ENCODE peak calls at places on chromosomes 5 and 9, in ten cellular contexts. E is SK-N-SH; L is uterus; D is CD8-positive, alpha-beta T cell; A is progenitor cell of endocrine pancreas; B is upper lobe of left lung; W is GM12878; I is activated CD8-positive, alpha-beta T cell treated with anti-CD3 and anti-CD28 coated beads for 36 hours; G is lung; X is foreskin fibroblast. K is an unnamed sample.

GRCh38 chr9:18632624-18633407 is 158.9 kb downstream of the ADAMTSL1 start:
- DNase-seq in E (no peak), L (peak), D (no peak), A (no peak), B (no peak), W (no peak), I (no peak), G (no peak), X (peak), K (no peak)

GRCh38 chr5:9337908-9338307 is 208.0 kb downstream of the SEMA5A start:
- DNase-seq in E (no peak), L (no peak), D (no peak), A (no peak), B (no peak), W (no peak), I (no peak), G (no peak), X (peak), K (no peak)

GRCh38 chr9:98124637-98125426 is 5.8 kb upstream of the TRIM14 start:
- DNase-seq in E (no peak), L (no peak), D (no peak), A (no peak), B (no peak), W (no peak), I (no peak), G (no peak), X (no peak), K (no peak)

GRCh38 chr5:158691576-158691975 is 408.1 kb downstream of the EBF1 start:
- DNase-seq in E (no peak), L (no peak), D (no peak), A (no peak), B (no peak), W (no peak), I (no peak), G (no peak), X (peak), K (no peak)

GRCh38 chr5:139787568-139788293 is 7.9 kb upstream of the PSD2 start:
- DNase-seq in E (peak), L (peak), D (peak), A (peak), B (peak), W (peak), I (peak), G (peak), X (peak), K (no peak)

GRCh38 chr5:133030343-133031005 is 4.1 kb upstream of the ZCCHC10 start:
- DNase-seq in E (no peak), L (no peak), D (no peak), A (no peak), B (no peak), W (no peak), I (no peak), G (no peak), X (no peak), K (no peak)

GRCh38 chr5:36502608-36503007 is 103.8 kb upstream of the SLC1A3 start:
- DNase-seq in E (no peak), L (no peak), D (no peak), A (no peak), B (no peak), W (no peak), I (no peak), G (no peak), X (peak), K (no peak)

GRCh38 chr9:4530375-4530774 is 40.1 kb downstream of the SLC1A1 start:
- DNase-seq in E (no peak), L (no peak), D (no peak), A (no peak), B (no peak), W (peak), I (no peak), G (no peak), X (no peak), K (no peak)

GRCh38 chr5:144581044-144581443 is 410.4 kb downstream of the KCTD16 start:
- DNase-seq in E (no peak), L (no peak), D (no peak), A (no peak), B (no peak), W (no peak), I (no peak), G (no peak), X (no peak), K (no peak)

GRCh38 chr9:27414215-27414731 is 109.8 kb upstream of the IFNK start:
- DNase-seq in E (no peak), L (peak), D (no peak), A (no peak), B (peak), W (no peak), I (no peak), G (no peak), X (no peak), K (no peak)

GRCh38 chr5:128081111-128081865 is 2.3 kb upstream of the SLC12A2 start:
- DNase-seq in E (peak), L (no peak), D (no peak), A (no peak), B (no peak), W (no peak), I (no peak), G (no peak), X (peak), K (no peak)

GRCh38 chr9:99966720-99967119 is 60.3 kb downstream of the STX17 start:
- DNase-seq in E (no peak), L (no peak), D (no peak), A (no peak), B (no peak), W (no peak), I (no peak), G (no peak), X (peak), K (peak)

GRCh38 chr5:148403344-148403743 is 19.6 kb downstream of the FBXO38 start:
- DNase-seq in E (no peak), L (no peak), D (no peak), A (no peak), B (no peak), W (no peak), I (no peak), G (no peak), X (no peak), K (no peak)

GRCh38 chr5:116231288-116231687 is 146.5 kb downstream of the COMMD10 start:
- DNase-seq in E (no peak), L (no peak), D (no peak), A (no peak), B (no peak), W (no peak), I (no peak), G (no peak), X (no peak), K (no peak)

GRCh38 chr9:93012998-93013855 is 45.3 kb upstream of the SUSD3 start:
- DNase-seq in E (peak), L (no peak), D (no peak), A (no peak), B (peak), W (no peak), I (no peak), G (no peak), X (no peak), K (no peak)

GRCh38 chr9:128409998-128410397 is 10.7 kb upstream of the CERCAM start:
- DNase-seq in E (no peak), L (no peak), D (no peak), A (no peak), B (no peak), W (no peak), I (no peak), G (no peak), X (peak), K (no peak)
- TF ChIP-seq CTCF in E (peak), L (no peak), D (no peak), A (peak), B (no peak), W (no peak), I (no peak), G (no peak), X (peak), K (no peak)

GRCh38 chr5:29252390-29252789 is 1941.1 kb upstream of the CDH6 start:
- DNase-seq in E (no peak), L (no peak), D (no peak), A (no peak), B (no peak), W (no peak), I (no peak), G (no peak), X (no peak), K (no peak)
- TF ChIP-seq CTCF in E (peak), L (no peak), D (no peak), A (peak), B (no peak), W (no peak), I (no peak), G (no peak), X (no peak), K (no peak)

GRCh38 chr9:108953983-108954574 is 19.9 kb downstream of the ABITRAM start:
- DNase-seq in E (peak), L (no peak), D (no peak), A (no peak), B (no peak), W (no peak), I (no peak), G (no peak), X (peak), K (no peak)
- TF ChIP-seq CTCF in E (peak), L (peak), D (peak), A (peak), B (peak), W (peak), I (peak), G (peak), X (peak), K (peak)

GRCh38 chr5:114649878-114650277 is 288.0 kb downstream of the KCNN2 start:
- DNase-seq in E (no peak), L (no peak), D (no peak), A (no peak), B (no peak), W (no peak), I (no peak), G (no peak), X (no peak), K (no peak)
- TF ChIP-seq CTCF in E (no peak), L (no peak), D (no peak), A (no peak), B (no peak), W (no peak), I (no peak), G (no peak), X (no peak), K (no peak)

GRCh38 chr5:180718810-180719453 is 20.9 kb downstream of the OR2Y1 start:
- DNase-seq in E (peak), L (no peak), D (peak), A (peak), B (no peak), W (no peak), I (peak), G (no peak), X (peak), K (peak)
- TF ChIP-seq CTCF in E (peak), L (no peak), D (peak), A (peak), B (peak), W (peak), I (peak), G (peak), X (peak), K (peak)

GRCh38 chr5:1699394-1699793 is 100.2 kb downstream of the MRPL36 start:
- DNase-seq in E (no peak), L (no peak), D (no peak), A (no peak), B (no peak), W (no peak), I (no peak), G (no peak), X (no peak), K (no peak)

GRCh38 chr5:1703352-1704050 is 96.1 kb downstream of the MRPL36 start:
- DNase-seq in E (no peak), L (no peak), D (no peak), A (no peak), B (no peak), W (no peak), I (no peak), G (peak), X (no peak), K (no peak)

GRCh38 chr5:1702318-1702717 is 97.3 kb downstream of the MRPL36 start:
- DNase-seq in E (no peak), L (no peak), D (no peak), A (no peak), B (no peak), W (no peak), I (no peak), G (no peak), X (no peak), K (no peak)

GRCh38 chr5:1701884-1702283 is 97.8 kb downstream of the MRPL36 start:
- DNase-seq in E (no peak), L (no peak), D (no peak), A (no peak), B (no peak), W (no peak), I (no peak), G (no peak), X (no peak), K (no peak)

DNA sequence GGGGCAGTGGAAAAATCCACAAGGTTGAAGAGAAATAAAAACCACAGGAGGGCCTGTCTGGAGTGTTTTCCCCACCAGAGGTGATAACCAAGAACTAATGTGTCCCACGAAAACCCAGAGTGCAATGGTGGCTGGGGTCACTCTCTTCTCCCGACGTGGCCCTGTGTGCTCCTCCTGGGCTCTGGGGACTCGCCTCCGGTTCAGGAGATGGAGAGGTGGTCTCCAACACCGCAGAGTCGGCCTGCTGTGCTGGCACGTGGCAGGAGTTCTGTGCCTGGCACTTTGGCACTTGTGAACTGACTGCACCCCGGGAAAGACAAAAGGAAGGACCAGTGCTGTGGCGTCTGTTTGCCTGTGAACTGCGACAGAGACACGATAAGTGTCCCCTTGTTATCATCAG is 98.4 kb downstream of the MRPL36 start:
- DNase-seq in E (no peak), L (no peak), D (no peak), A (no peak), B (no peak), W (no peak), I (no peak), G (no peak), X (no peak), K (no peak)
- TF ChIP-seq CTCF in E (no peak), L (no peak), D (no peak), A (no peak), B (no peak), W (no peak), I (no peak), G (no peak), X (no peak), K (no peak)

DNA sequence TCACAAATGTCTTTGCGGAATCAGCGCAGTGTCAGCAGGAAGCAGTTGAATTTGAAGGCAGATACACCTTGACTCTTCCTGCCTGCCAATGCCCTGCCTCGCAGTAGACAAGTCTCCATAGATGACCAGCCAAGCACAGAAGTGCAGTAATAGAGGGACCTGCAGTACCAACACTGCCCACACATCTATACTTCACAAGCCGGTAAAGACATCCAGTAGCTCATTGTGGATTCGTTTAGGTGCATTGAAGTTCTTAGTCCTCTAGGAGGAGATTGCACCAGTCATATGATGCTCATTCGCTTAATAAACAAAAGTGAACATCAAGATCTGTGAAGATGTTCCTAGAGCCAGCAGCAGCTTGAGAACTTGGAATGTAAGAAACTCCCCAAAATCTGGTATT is 7.1 kb upstream of the IFNA2 start:
- DNase-seq in E (peak), L (no peak), D (no peak), A (no peak), B (no peak), W (no peak), I (peak), G (no peak), X (peak), K (no peak)
- TF ChIP-seq CTCF in E (peak), L (no peak), D (peak), A (peak), B (peak), W (peak), I (no peak), G (no peak), X (no peak), K (peak)

DNA sequence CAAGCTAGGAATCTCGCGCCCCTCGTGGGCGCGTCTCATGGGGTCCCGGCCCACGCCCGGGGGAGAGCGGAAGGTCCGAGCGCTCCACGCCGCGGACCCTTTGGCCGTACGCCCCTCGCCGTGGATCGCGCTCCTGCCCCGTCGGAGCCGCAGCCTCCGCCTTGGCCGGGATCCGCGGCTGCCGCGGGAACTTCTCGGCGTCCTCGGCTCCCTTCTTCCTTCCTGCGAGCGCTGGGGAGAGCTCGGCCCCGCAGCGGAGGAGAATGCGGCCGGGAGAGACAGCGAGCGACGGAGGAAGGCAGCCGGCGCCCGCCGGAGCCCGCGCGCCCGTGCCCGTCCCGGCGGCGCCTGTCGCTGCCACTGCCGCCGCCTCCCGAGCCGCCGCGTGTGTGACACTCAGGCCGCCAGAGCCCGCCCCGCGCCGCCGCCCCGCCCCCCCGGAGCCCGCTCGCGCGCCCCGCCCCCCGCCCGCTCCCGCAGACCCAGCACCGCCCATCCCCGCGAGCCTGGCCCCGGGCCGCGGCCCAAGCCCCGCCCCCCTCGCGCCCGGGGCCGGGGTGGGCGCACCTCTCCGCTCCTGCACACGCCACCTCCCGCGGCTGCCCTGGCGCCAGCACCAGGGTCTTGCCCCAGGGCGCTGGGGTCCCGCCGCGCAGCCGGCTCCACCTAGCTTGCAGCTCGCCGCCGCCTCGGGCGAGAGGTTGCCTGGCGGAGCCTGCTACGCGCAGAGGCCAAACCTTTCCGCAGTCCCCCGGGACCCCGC is at the start of gene SHB:
- DNase-seq in E (peak), L (peak), D (peak), A (peak), B (peak), W (no peak), I (peak), G (peak), X (peak), K (no peak)
- TF ChIP-seq CTCF in E (peak), L (peak), D (peak), A (no peak), B (peak), W (no peak), I (peak), G (no peak), X (no peak), K (peak)

GRCh38 chr5:28346696-28347095 is 1308.3 kb upstream of the CDH9 start:
- DNase-seq in E (no peak), L (no peak), D (no peak), A (no peak), B (no peak), W (no peak), I (no peak), G (no peak), X (no peak), K (no peak)

GRCh38 chr5:28344803-28345433 is 1306.5 kb upstream of the CDH9 start:
- DNase-seq in E (peak), L (no peak), D (no peak), A (no peak), B (no peak), W (peak), I (no peak), G (no peak), X (no peak), K (no peak)
- TF ChIP-seq CTCF in E (peak), L (no peak), D (no peak), A (peak), B (peak), W (peak), I (peak), G (no peak), X (no peak), K (peak)

K was measured in GM12864.